ENCODE peak calls at places on chromosomes 6 and 20, in five cellular contexts. B is spleen; T is neural progenitor cell; M is CD8-positive, alpha-beta memory T cell; C is CD8-positive, alpha-beta T cell. G is an unnamed sample. For H3K4me1, the result is how much of the 10 kb centered on the place peaks cover.

GRCh38 chr6:47241742-47242482 is 67.8 kb downstream of the TNFRSF21 start:
- DNase-seq in B (no peak), T (no peak), M (no peak), C (no peak), G (no peak)

GRCh38 chr6:19492631-19493030 is 344.5 kb upstream of the ID4 start:
- DNase-seq in B (no peak), T (no peak), M (no peak), C (no peak), G (no peak)

GRCh38 chr6:84645563-84646266 is 118.7 kb downstream of the TBX18 start:
- DNase-seq in B (no peak), T (no peak), M (no peak), C (no peak), G (no peak)

GRCh38 chr20:10385850-10386544 is 48.0 kb downstream of the MKKS start:
- DNase-seq in B (no peak), T (no peak), M (no peak), C (no peak), G (no peak)

GRCh38 chr20:62900052-62900691 is 26.1 kb downstream of the DIDO1 start:
- DNase-seq in B (peak), T (peak), M (peak), C (peak), G (peak)

GRCh38 chr6:12704946-12705345 is 11.6 kb upstream of the PHACTR1 start:
- DNase-seq in B (no peak), T (no peak), M (no peak), C (no peak), G (no peak)

GRCh38 chr6:20142866-20143265 is 69.4 kb downstream of the MBOAT1 start:
- DNase-seq in B (no peak), T (no peak), M (no peak), C (no peak), G (no peak)

GRCh38 chr6:1993049-1993448 is 252.4 kb downstream of the GMDS start:
- DNase-seq in B (no peak), T (no peak), M (no peak), C (no peak), G (no peak)

GRCh38 chr6:4129446-4129845 is 5.9 kb downstream of the ECI2 start:
- DNase-seq in B (no peak), T (no peak), M (no peak), C (no peak), G (no peak)

GRCh38 chr6:118735320-118735719 is 83.9 kb upstream of the CEP85L start:
- DNase-seq in B (no peak), T (peak), M (no peak), C (no peak), G (peak)

GRCh38 chr6:6689413-6690143 is 101.1 kb downstream of the LY86 start:
- DNase-seq in B (no peak), T (no peak), M (no peak), C (no peak), G (no peak)

GRCh38 chr6:159074120-159074684 is 29.4 kb upstream of the TAGAP start:
- DNase-seq in B (no peak), T (peak), M (no peak), C (no peak), G (no peak)

GRCh38 chr20:36465109-36466080 is 75.9 kb upstream of the MYL9 start:
- DNase-seq in B (no peak), T (peak), M (no peak), C (no peak), G (no peak)

GRCh38 chr6:5723905-5724691 is 282.6 kb downstream of the NRN1 start:
- DNase-seq in B (peak), T (peak), M (no peak), C (no peak), G (no peak)

GRCh38 chr6:10687582-10687981 is 6.8 kb downstream of the C6orf52 start:
- DNase-seq in B (no peak), T (no peak), M (no peak), C (no peak), G (no peak)

GRCh38 chr6:127022297-127022696 is 96.2 kb upstream of the RSPO3 start:
- DNase-seq in B (no peak), T (no peak), M (no peak), C (no peak), G (no peak)

GRCh38 chr6:18101271-18101670 is 21.2 kb downstream of the NHLRC1 start:
- DNase-seq in B (no peak), T (no peak), M (no peak), C (no peak), G (no peak)

GRCh38 chr6:113805167-113805835 is 51.8 kb upstream of the MARCKS start:
- DNase-seq in B (no peak), T (no peak), M (no peak), C (no peak), G (no peak)

GRCh38 chr6:128400875-128401274 is 119.5 kb downstream of the PTPRK start:
- DNase-seq in B (no peak), T (no peak), M (no peak), C (no peak), G (no peak)

GRCh38 chr6:195861-196360 is 96.4 kb upstream of the DUSP22 start:
- DNase-seq in B (no peak), T (no peak), M (no peak), C (peak), G (peak)

GRCh38 chr6:150456466-150456865 is 87.7 kb downstream of the IYD start:
- DNase-seq in B (no peak), T (no peak), M (no peak), C (no peak), G (no peak)

GRCh38 chr20:51631953-51632352 is 89.4 kb upstream of the NFATC2 start:
- DNase-seq in B (no peak), T (no peak), M (no peak), C (no peak), G (no peak)
- H3K27ac ChIP-seq in B (no peak), T (no peak), M (no peak), C (no peak), G (no peak)

GRCh38 chr20:38804682-38805501 is 605 bp upstream of the PPP1R16B start:
- DNase-seq in B (peak), T (peak), M (peak), C (peak), G (peak)

GRCh38 chr20:38806855-38807655 is 1.6 kb downstream of the PPP1R16B start:
- DNase-seq in B (peak), T (peak), M (peak), C (peak), G (peak)

GRCh38 chr20:38804243-38804642 is 1.3 kb upstream of the PPP1R16B start:
- DNase-seq in B (no peak), T (peak), M (no peak), C (no peak), G (no peak)

GRCh38 chr20:38805958-38806854 is 709 bp downstream of the PPP1R16B start:
- DNase-seq in B (peak), T (peak), M (peak), C (peak), G (peak)

GRCh38 chr20:38805502-38805957 is at the start of gene PPP1R16B:
- DNase-seq in B (peak), T (peak), M (peak), C (peak), G (peak)
- H3K4me1 ChIP-seq in B (under half), T (under half), M (half or more), C (under half), G (half or more)

GRCh38 chr20:19750907-19751636 is 7.0 kb upstream of the RIN2 start:
- DNase-seq in B (no peak), T (no peak), M (no peak), C (no peak), G (no peak)
- H3K4me3 ChIP-seq in B (no peak), T (no peak), M (no peak), C (no peak), G (no peak)

GRCh38 chr6:138948780-138949179 is 39.3 kb downstream of the REPS1 start:
- DNase-seq in B (no peak), T (no peak), M (no peak), C (no peak), G (no peak)
- H3K27ac ChIP-seq in B (no peak), T (no peak), M (no peak), C (no peak), G (no peak)

DNA sequence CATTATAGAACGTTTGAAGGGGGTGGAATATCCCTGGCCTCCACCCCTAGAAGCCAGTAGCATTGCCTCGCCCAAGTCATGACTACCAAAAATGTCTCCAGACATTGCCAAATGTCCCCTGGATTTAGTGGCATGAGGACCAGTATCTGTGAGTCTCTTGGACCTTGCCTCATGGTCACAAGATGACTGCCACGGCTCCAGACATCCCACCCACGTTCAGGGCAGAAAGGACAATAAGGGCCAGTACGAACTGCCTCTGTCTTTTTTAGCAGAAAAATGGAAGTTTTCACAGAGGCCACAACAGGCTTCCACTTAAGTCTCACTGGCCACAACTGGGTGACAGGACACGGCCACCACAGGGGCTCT is 5.4 kb downstream of the RBM38 start:
- DNase-seq in B (no peak), T (no peak), M (no peak), C (no peak), G (no peak)
- H3K4me1 ChIP-seq in B (half or more), T (under half), M (half or more), C (half or more), G (half or more)

GRCh38 chr20:56928007-56928406 is 298.9 kb downstream of the TFAP2C start:
- DNase-seq in B (no peak), T (peak), M (no peak), C (no peak), G (no peak)
- H3K4me3 ChIP-seq in B (no peak), T (no peak), M (no peak), C (no peak), G (no peak)

DNA sequence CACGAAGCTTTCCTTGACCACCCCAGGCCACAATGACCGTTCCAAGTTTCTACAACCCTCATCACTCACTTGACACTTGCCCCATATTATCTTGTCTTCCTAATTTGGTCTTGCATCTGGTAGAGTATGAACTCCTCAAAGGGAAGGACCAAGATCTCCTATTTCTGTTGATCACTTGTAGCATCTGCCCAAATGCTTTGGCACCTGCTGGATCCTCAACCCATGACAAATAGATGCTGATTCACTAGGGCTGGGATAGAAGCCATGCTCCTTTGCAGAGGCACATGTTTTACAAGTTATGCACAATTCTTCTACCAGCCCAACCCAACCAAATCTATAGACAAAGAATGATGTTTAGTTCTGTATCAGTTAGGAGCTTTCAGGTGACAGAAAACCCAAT is 110.7 kb downstream of the UNC5CL start:
- DNase-seq in B (no peak), T (no peak), M (no peak), C (no peak), G (no peak)
- H3K27ac ChIP-seq in B (no peak), T (no peak), M (no peak), C (no peak), G (no peak)

GRCh38 chr20:31606678-31606927 is 1.5 kb downstream of the ID1 start:
- DNase-seq in B (no peak), T (no peak), M (no peak), C (no peak), G (no peak)
- H3K4me1 ChIP-seq in B (under half), T (under half), M (under half), C (under half), G (under half)

DNA sequence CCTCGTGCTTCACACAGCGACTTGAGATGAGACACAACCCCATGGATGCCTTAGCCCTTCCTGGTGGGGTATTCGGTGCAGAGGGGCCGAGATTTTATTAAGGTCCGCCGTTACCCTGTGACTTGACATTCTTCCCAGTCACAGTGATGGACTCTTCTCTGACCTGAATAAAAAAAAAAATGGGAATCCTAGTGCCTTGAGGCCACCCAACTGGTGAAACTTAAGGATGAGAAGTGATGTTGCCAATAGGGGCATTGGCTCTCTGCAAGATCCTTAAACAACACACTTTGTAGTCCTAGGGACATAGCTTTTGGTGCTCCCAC is 740 bp upstream of the ADNP start:
- DNase-seq in B (no peak), T (no peak), M (no peak), C (no peak), G (no peak)
- H3K4me3 ChIP-seq in B (peak), T (peak), M (peak), C (peak), G (peak)

DNA sequence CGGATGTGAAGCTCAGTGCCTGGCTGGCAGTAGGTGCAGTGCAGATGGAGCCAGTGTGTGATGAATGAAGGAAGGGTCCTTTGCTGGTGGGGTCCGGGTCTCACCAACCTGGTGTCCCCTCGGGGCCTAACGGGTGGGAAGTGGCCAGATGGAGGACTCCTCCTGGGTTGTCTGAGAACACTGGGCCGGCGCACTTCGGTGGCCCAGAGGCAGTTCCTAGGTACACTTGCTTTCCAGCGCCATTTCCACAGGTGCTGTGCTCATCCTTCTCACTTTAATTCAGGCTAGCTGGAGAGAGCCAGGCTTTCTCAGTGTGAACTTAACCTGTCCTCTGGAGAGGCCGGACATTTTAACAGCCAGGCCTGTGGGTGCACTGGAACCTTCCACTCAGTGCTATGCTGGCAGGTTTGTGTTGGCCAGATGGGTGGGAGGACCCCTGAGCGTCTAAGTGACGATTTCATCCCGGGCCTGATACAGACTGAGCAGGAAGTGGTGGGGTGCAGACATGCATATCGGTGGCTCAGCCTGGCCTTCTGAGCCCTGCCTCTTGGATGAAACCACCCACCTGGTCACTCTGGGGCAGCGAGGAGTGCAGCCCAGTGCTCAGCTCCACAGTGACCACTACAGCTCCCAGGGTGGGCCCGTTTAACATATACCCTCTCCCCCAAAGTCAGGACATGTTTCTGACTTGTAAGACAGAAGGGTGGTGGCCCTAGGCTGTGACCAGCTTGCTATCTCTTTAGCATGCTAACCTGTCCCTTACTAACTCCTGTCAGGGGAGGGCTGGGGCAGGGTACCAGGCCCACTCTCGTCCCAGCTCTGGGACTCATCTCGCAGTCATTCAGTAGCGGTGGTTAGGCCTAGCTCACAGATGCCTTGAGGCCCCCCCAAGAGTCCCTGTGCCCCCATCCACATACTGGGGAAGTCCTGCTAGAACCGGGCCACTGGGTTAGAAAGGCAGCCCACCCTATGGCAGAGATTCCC is 8.2 kb upstream of the PYGB start:
- DNase-seq in B (no peak), T (no peak), M (no peak), C (no peak), G (no peak)
- H3K27ac ChIP-seq in B (no peak), T (no peak), M (no peak), C (no peak), G (no peak)

G was measured in CD4-positive, alpha-beta memory T cell.